ENCODE peak calls at places on chromosome 20, in ten cellular contexts. One of them, this sample, is unnamed.

GRCh38 chr20:35571566-35571965 is 29.7 kb downstream of the ERGIC3 start:
- DNase-seq in SK-N-SH: no peak
- DNase-seq in stomach: no peak
- DNase-seq in AG10803: no peak
- DNase-seq in GM10248: no peak
- DNase-seq in AG04450: no peak
- DNase-seq in progenitor cell of endocrine pancreas: no peak
- DNase-seq in HFFc6: no peak
- DNase-seq in dorsolateral prefrontal cortex: no peak
- DNase-seq in neural crest cell: no peak
- DNase-seq in this sample: no peak

GRCh38 chr20:37524221-37524700 is 3.2 kb downstream of the NNAT start:
- DNase-seq in progenitor cell of endocrine pancreas: no peak
- DNase-seq in GM10248: no peak
- DNase-seq in SK-N-SH: no peak
- DNase-seq in neural crest cell: no peak
- DNase-seq in dorsolateral prefrontal cortex: no peak
- DNase-seq in HFFc6: no peak
- DNase-seq in stomach: peak; percentile 13
- DNase-seq in AG10803: no peak
- DNase-seq in AG04450: no peak
- DNase-seq in this sample: no peak

GRCh38 chr20:19397676-19398075 is 185.2 kb downstream of the SLC24A3 start:
- DNase-seq in AG04450: no peak
- DNase-seq in dorsolateral prefrontal cortex: no peak
- DNase-seq in HFFc6: no peak
- DNase-seq in GM10248: no peak
- DNase-seq in SK-N-SH: no peak
- DNase-seq in progenitor cell of endocrine pancreas: no peak
- DNase-seq in neural crest cell: no peak
- DNase-seq in AG10803: no peak
- DNase-seq in stomach: no peak
- DNase-seq in this sample: no peak

GRCh38 chr20:37943033-37943432 is 40.1 kb downstream of the VSTM2L start:
- DNase-seq in neural crest cell: no peak
- DNase-seq in HFFc6: no peak
- DNase-seq in GM10248: no peak
- DNase-seq in dorsolateral prefrontal cortex: peak; percentile 4
- DNase-seq in stomach: peak; percentile 17
- DNase-seq in AG10803: no peak
- DNase-seq in progenitor cell of endocrine pancreas: no peak
- DNase-seq in SK-N-SH: no peak
- DNase-seq in AG04450: no peak
- DNase-seq in this sample: no peak

GRCh38 chr20:48502016-48502415 is 325.8 kb downstream of the PREX1 start:
- DNase-seq in AG10803: no peak
- DNase-seq in stomach: no peak
- DNase-seq in progenitor cell of endocrine pancreas: no peak
- DNase-seq in HFFc6: no peak
- DNase-seq in SK-N-SH: no peak
- DNase-seq in AG04450: no peak
- DNase-seq in GM10248: no peak
- DNase-seq in neural crest cell: no peak
- DNase-seq in dorsolateral prefrontal cortex: no peak
- DNase-seq in this sample: no peak

GRCh38 chr20:25197173-25197869 is 1.8 kb downstream of the ENTPD6 start:
- DNase-seq in neural crest cell: no peak
- DNase-seq in AG04450: no peak
- DNase-seq in dorsolateral prefrontal cortex: no peak
- DNase-seq in progenitor cell of endocrine pancreas: no peak
- DNase-seq in SK-N-SH: no peak
- DNase-seq in GM10248: peak; percentile 26
- DNase-seq in AG10803: no peak
- DNase-seq in stomach: no peak
- DNase-seq in HFFc6: no peak
- DNase-seq in this sample: no peak

GRCh38 chr20:8601542-8601912 is 467.4 kb upstream of the PLCB4 start:
- DNase-seq in progenitor cell of endocrine pancreas: no peak
- DNase-seq in AG04450: no peak
- DNase-seq in SK-N-SH: no peak
- DNase-seq in HFFc6: no peak
- DNase-seq in AG10803: no peak
- DNase-seq in neural crest cell: no peak
- DNase-seq in GM10248: peak; percentile 61
- DNase-seq in stomach: no peak
- DNase-seq in dorsolateral prefrontal cortex: no peak
- DNase-seq in this sample: peak; percentile 38

GRCh38 chr20:14775778-14776177 is 438.4 kb upstream of the FLRT3 start:
- DNase-seq in GM10248: no peak
- DNase-seq in progenitor cell of endocrine pancreas: no peak
- DNase-seq in AG04450: no peak
- DNase-seq in AG10803: peak; percentile 80
- DNase-seq in neural crest cell: no peak
- DNase-seq in dorsolateral prefrontal cortex: peak; percentile 36
- DNase-seq in stomach: peak; percentile 58
- DNase-seq in HFFc6: no peak
- DNase-seq in SK-N-SH: no peak
- DNase-seq in this sample: no peak

GRCh38 chr20:43870484-43870883 is 44.2 kb upstream of the TOX2 start:
- DNase-seq in dorsolateral prefrontal cortex: no peak
- DNase-seq in SK-N-SH: no peak
- DNase-seq in progenitor cell of endocrine pancreas: no peak
- DNase-seq in neural crest cell: no peak
- DNase-seq in GM10248: no peak
- DNase-seq in AG10803: no peak
- DNase-seq in stomach: no peak
- DNase-seq in AG04450: no peak
- DNase-seq in HFFc6: no peak
- DNase-seq in this sample: no peak

GRCh38 chr20:36541227-36542018 is at the start of gene MYL9:
- DNase-seq in stomach: peak; percentile 85
- DNase-seq in HFFc6: peak; percentile 64
- DNase-seq in progenitor cell of endocrine pancreas: peak; percentile 54
- DNase-seq in AG10803: peak; percentile 81
- DNase-seq in neural crest cell: peak; percentile 36
- DNase-seq in AG04450: peak; percentile 39
- DNase-seq in dorsolateral prefrontal cortex: no peak
- DNase-seq in SK-N-SH: no peak
- DNase-seq in GM10248: peak; percentile 76
- DNase-seq in this sample: peak; percentile 71

DNA sequence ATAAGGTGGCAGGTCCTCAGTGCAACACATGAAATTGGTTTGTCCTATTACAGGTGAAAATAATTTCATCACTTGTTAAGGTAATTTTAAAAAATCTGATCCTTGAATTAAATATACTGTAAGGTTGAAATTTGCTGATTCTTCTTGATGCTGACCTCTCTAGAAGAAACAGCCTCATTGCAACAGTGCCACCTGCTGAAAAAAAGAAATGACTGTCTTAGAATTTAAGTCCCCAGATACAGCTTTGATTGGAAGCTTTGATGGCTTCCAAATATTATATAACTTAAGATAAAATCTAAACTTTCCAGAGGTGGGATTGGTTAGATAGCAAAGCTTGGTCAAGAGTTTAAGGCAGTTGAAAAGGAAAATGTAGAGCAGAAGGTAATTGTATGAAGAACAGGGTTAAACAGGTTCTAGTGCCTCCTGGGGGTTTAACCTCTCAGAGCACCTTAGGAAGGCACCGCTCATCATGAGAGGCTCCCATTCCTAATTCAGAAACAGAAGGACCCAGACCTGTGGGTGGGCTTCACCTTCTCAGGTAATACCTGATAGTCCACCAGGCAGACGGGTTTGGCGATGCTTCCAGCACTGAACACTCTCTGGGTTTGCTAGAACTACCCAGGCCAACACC is 401.0 kb downstream of the PAX1 start:
- DNase-seq in stomach: no peak
- DNase-seq in neural crest cell: no peak
- DNase-seq in GM10248: no peak
- DNase-seq in SK-N-SH: peak; percentile 11
- DNase-seq in AG10803: peak; percentile 65
- DNase-seq in progenitor cell of endocrine pancreas: no peak
- DNase-seq in AG04450: no peak
- DNase-seq in HFFc6: no peak
- DNase-seq in dorsolateral prefrontal cortex: no peak
- DNase-seq in this sample: no peak
- TF ChIP-seq CTCF in stomach: peak; percentile 13
- TF ChIP-seq CTCF in neural crest cell: peak; percentile 74
- TF ChIP-seq CTCF in GM10248: no peak
- TF ChIP-seq CTCF in SK-N-SH: peak; percentile 28
- TF ChIP-seq CTCF in AG10803: peak; percentile 67
- TF ChIP-seq CTCF in progenitor cell of endocrine pancreas: peak; percentile 86
- TF ChIP-seq CTCF in AG04450: no peak
- TF ChIP-seq CTCF in HFFc6: peak; percentile 35
- TF ChIP-seq CTCF in dorsolateral prefrontal cortex: peak; percentile 48
- TF ChIP-seq CTCF in this sample: no peak

DNA sequence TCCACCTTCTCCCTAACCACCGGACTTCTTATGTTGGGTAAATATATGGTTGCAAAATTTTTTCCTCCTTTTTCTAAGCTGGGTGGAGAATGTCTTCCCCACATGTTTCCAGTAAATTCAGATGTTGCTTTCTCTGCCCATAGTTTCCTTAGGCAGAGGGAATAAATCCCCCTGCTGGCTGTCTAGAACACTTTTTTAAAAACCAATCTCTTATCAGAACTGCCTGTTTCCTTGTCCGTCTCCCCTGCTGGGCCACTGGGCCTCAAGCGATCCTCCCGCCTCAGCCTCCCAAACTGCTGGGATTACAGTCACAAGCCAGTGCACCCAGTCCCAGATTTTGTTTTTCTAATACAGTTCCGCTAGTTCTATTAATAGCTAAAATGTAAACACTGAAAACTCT is 9.9 kb upstream of the WFDC2 start:
- DNase-seq in progenitor cell of endocrine pancreas: no peak
- DNase-seq in GM10248: no peak
- DNase-seq in neural crest cell: no peak
- DNase-seq in AG10803: peak; percentile 8
- DNase-seq in AG04450: no peak
- DNase-seq in stomach: no peak
- DNase-seq in dorsolateral prefrontal cortex: no peak
- DNase-seq in HFFc6: peak; percentile 18
- DNase-seq in SK-N-SH: peak; percentile 30
- DNase-seq in this sample: no peak
- TF ChIP-seq CTCF in progenitor cell of endocrine pancreas: peak; percentile 40
- TF ChIP-seq CTCF in GM10248: no peak
- TF ChIP-seq CTCF in neural crest cell: peak; percentile 50
- TF ChIP-seq CTCF in AG10803: peak; percentile 40
- TF ChIP-seq CTCF in AG04450: peak; percentile 38
- TF ChIP-seq CTCF in stomach: no peak
- TF ChIP-seq CTCF in dorsolateral prefrontal cortex: no peak
- TF ChIP-seq CTCF in HFFc6: peak; percentile 56
- TF ChIP-seq CTCF in SK-N-SH: peak; percentile 38
- TF ChIP-seq CTCF in this sample: no peak

GRCh38 chr20:2396241-2396814 is 15.6 kb downstream of the TGM6 start:
- DNase-seq in SK-N-SH: no peak
- DNase-seq in progenitor cell of endocrine pancreas: no peak
- DNase-seq in AG10803: no peak
- DNase-seq in neural crest cell: no peak
- DNase-seq in stomach: no peak
- DNase-seq in GM10248: no peak
- DNase-seq in AG04450: no peak
- DNase-seq in dorsolateral prefrontal cortex: no peak
- DNase-seq in HFFc6: no peak
- DNase-seq in this sample: no peak

GRCh38 chr20:2397091-2397490 is 16.4 kb downstream of the TGM6 start:
- DNase-seq in HFFc6: no peak
- DNase-seq in neural crest cell: no peak
- DNase-seq in progenitor cell of endocrine pancreas: no peak
- DNase-seq in SK-N-SH: no peak
- DNase-seq in GM10248: no peak
- DNase-seq in dorsolateral prefrontal cortex: no peak
- DNase-seq in stomach: no peak
- DNase-seq in AG10803: no peak
- DNase-seq in AG04450: no peak
- DNase-seq in this sample: no peak

GRCh38 chr20:2398453-2398852 is 17.8 kb downstream of the TGM6 start:
- DNase-seq in GM10248: no peak
- DNase-seq in dorsolateral prefrontal cortex: no peak
- DNase-seq in stomach: no peak
- DNase-seq in neural crest cell: no peak
- DNase-seq in AG10803: no peak
- DNase-seq in progenitor cell of endocrine pancreas: no peak
- DNase-seq in HFFc6: no peak
- DNase-seq in SK-N-SH: no peak
- DNase-seq in AG04450: no peak
- DNase-seq in this sample: no peak

GRCh38 chr20:2399390-2399789 is 18.7 kb downstream of the TGM6 start:
- DNase-seq in AG04450: no peak
- DNase-seq in stomach: no peak
- DNase-seq in neural crest cell: no peak
- DNase-seq in AG10803: no peak
- DNase-seq in progenitor cell of endocrine pancreas: no peak
- DNase-seq in SK-N-SH: no peak
- DNase-seq in dorsolateral prefrontal cortex: no peak
- DNase-seq in HFFc6: no peak
- DNase-seq in GM10248: no peak
- DNase-seq in this sample: no peak

DNA sequence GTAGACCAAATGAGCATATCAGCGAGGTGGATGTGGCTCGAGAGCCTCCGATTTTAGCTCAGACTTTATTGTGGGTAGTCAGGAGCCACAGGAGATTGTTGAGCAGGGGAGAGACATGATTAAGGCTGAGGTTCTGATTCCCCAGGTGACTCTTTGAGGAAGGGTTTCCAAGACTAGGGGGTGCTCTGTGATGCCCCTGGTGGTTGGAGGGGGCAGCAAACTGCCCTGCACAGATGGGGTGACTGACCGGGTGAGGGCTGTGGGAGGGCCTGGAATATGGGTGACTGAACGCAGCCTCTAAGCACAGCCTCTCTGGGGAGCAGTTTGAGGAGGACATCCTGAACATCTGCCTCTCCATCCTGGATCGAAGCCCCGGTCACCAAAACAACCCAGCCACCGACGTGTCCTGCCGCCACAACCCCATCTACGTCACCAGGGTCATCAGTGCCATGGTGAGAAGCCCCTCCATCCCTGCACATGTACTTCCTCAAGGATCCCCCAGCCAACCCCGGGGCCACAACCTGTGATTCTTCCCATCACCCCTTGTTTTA is 17.0 kb downstream of the TGM6 start:
- DNase-seq in progenitor cell of endocrine pancreas: no peak
- DNase-seq in dorsolateral prefrontal cortex: no peak
- DNase-seq in neural crest cell: no peak
- DNase-seq in GM10248: no peak
- DNase-seq in SK-N-SH: no peak
- DNase-seq in stomach: no peak
- DNase-seq in AG10803: no peak
- DNase-seq in AG04450: no peak
- DNase-seq in HFFc6: no peak
- DNase-seq in this sample: no peak
- TF ChIP-seq CTCF in progenitor cell of endocrine pancreas: peak; percentile 23
- TF ChIP-seq CTCF in dorsolateral prefrontal cortex: no peak
- TF ChIP-seq CTCF in neural crest cell: no peak
- TF ChIP-seq CTCF in GM10248: no peak
- TF ChIP-seq CTCF in SK-N-SH: peak; percentile 22
- TF ChIP-seq CTCF in stomach: no peak
- TF ChIP-seq CTCF in AG10803: no peak
- TF ChIP-seq CTCF in AG04450: no peak
- TF ChIP-seq CTCF in HFFc6: peak; percentile 38
- TF ChIP-seq CTCF in this sample: no peak

GRCh38 chr20:23925789-23926525 is 46.4 kb upstream of the CST5 start:
- DNase-seq in stomach: no peak
- DNase-seq in dorsolateral prefrontal cortex: no peak
- DNase-seq in SK-N-SH: no peak
- DNase-seq in AG10803: no peak
- DNase-seq in HFFc6: no peak
- DNase-seq in progenitor cell of endocrine pancreas: no peak
- DNase-seq in neural crest cell: no peak
- DNase-seq in AG04450: no peak
- DNase-seq in GM10248: no peak
- DNase-seq in this sample: no peak
- TF ChIP-seq CTCF in stomach: no peak
- TF ChIP-seq CTCF in dorsolateral prefrontal cortex: no peak
- TF ChIP-seq CTCF in SK-N-SH: no peak
- TF ChIP-seq CTCF in AG10803: no peak
- TF ChIP-seq CTCF in HFFc6: no peak
- TF ChIP-seq CTCF in progenitor cell of endocrine pancreas: no peak
- TF ChIP-seq CTCF in neural crest cell: no peak
- TF ChIP-seq CTCF in AG04450: no peak
- TF ChIP-seq CTCF in GM10248: no peak
- TF ChIP-seq CTCF in this sample: no peak

This sample was measured in GM20000.